ENCODE peak calls at places on chromosomes 3 and 15, in four cellular contexts. One of them, this sample, is unnamed.

GRCh38 chr15:38254065-38254883 is 1.6 kb downstream of the SPRED1 start:
- DNase-seq in HepG2: peak; percentile 69
- DNase-seq in K562: peak; percentile 91
- DNase-seq in GM12878: peak; percentile 39
- DNase-seq in this sample: no peak

GRCh38 chr3:55292360-55292759 is 194.7 kb downstream of the WNT5A start:
- DNase-seq in K562: no peak
- DNase-seq in HepG2: no peak
- DNase-seq in GM12878: no peak
- DNase-seq in this sample: peak; percentile 54

GRCh38 chr3:175951047-175951694 is 1092.0 kb downstream of the NAALADL2 start:
- DNase-seq in K562: no peak
- DNase-seq in GM12878: no peak
- DNase-seq in HepG2: no peak
- DNase-seq in this sample: no peak

GRCh38 chr3:114903213-114903612 is 243.9 kb downstream of the ZBTB20 start:
- DNase-seq in HepG2: no peak
- DNase-seq in K562: no peak
- DNase-seq in GM12878: no peak
- DNase-seq in this sample: no peak

GRCh38 chr3:126655887-126656286 is 963 bp upstream of the TXNRD3 start:
- DNase-seq in K562: no peak
- DNase-seq in GM12878: no peak
- DNase-seq in HepG2: no peak
- DNase-seq in this sample: no peak

GRCh38 chr3:99974989-99975388 is 139.3 kb downstream of the FILIP1L start:
- DNase-seq in K562: no peak
- DNase-seq in GM12878: no peak
- DNase-seq in HepG2: no peak
- DNase-seq in this sample: no peak

GRCh38 chr15:64926661-64927060 is 15.0 kb downstream of the ANKDD1A start:
- DNase-seq in HepG2: no peak
- DNase-seq in GM12878: no peak
- DNase-seq in K562: no peak
- DNase-seq in this sample: no peak

GRCh38 chr3:20344400-20344959 is 158.5 kb upstream of the SGO1 start:
- DNase-seq in GM12878: no peak
- DNase-seq in HepG2: no peak
- DNase-seq in K562: no peak
- DNase-seq in this sample: no peak

GRCh38 chr15:92268900-92269299 is 124.8 kb upstream of the ST8SIA2 start:
- DNase-seq in K562: no peak
- DNase-seq in HepG2: no peak
- DNase-seq in GM12878: no peak
- DNase-seq in this sample: peak; percentile 44

GRCh38 chr15:77440378-77440999 is 19.8 kb downstream of the HMG20A start:
- DNase-seq in HepG2: no peak
- DNase-seq in K562: no peak
- DNase-seq in GM12878: peak; percentile 48
- DNase-seq in this sample: no peak

GRCh38 chr3:48157950-48158376 is 30.3 kb downstream of the CDC25A start:
- DNase-seq in K562: peak; percentile 86
- DNase-seq in HepG2: peak; percentile 47
- DNase-seq in GM12878: no peak
- DNase-seq in this sample: peak; percentile 82

GRCh38 chr3:134039161-134039862 is 9.6 kb upstream of the SLCO2A1 start:
- DNase-seq in GM12878: no peak
- DNase-seq in HepG2: peak; percentile 40
- DNase-seq in K562: peak; percentile 18
- DNase-seq in this sample: peak; percentile 63

GRCh38 chr3:53841296-53841695 is 4.9 kb downstream of the CHDH start:
- DNase-seq in K562: no peak
- DNase-seq in GM12878: no peak
- DNase-seq in HepG2: peak; percentile 51
- DNase-seq in this sample: no peak

GRCh38 chr15:75694241-75695182 is 18.1 kb downstream of the CSPG4 start:
- DNase-seq in K562: peak; percentile 95
- DNase-seq in HepG2: peak; percentile 35
- DNase-seq in GM12878: no peak
- DNase-seq in this sample: peak; percentile 63

GRCh38 chr3:133573054-133573628 is 345 bp upstream of the CDV3 start:
- DNase-seq in K562: peak; percentile 98
- DNase-seq in HepG2: peak; percentile 99
- DNase-seq in GM12878: peak; percentile 99
- DNase-seq in this sample: peak; percentile 100

GRCh38 chr15:67928666-67929065 is 88.8 kb upstream of the RNU6-1 start:
- DNase-seq in HepG2: no peak
- DNase-seq in K562: no peak
- DNase-seq in GM12878: no peak
- DNase-seq in this sample: no peak

GRCh38 chr15:52464478-52464877 is 64.2 kb downstream of the MYO5A start:
- DNase-seq in HepG2: no peak
- DNase-seq in K562: no peak
- DNase-seq in GM12878: peak; percentile 90
- DNase-seq in this sample: no peak

GRCh38 chr3:13012228-13012691 is 61.0 kb downstream of the IQSEC1 start:
- DNase-seq in HepG2: no peak
- DNase-seq in K562: no peak
- DNase-seq in GM12878: peak; percentile 84
- DNase-seq in this sample: no peak

GRCh38 chr3:105349988-105350387 is 16.7 kb upstream of the ALCAM start:
- DNase-seq in K562: no peak
- DNase-seq in HepG2: no peak
- DNase-seq in GM12878: no peak
- DNase-seq in this sample: no peak

GRCh38 chr3:158743280-158743663 is 11.0 kb upstream of the RARRES1 start:
- DNase-seq in HepG2: no peak
- DNase-seq in K562: no peak
- DNase-seq in GM12878: no peak
- DNase-seq in this sample: no peak

GRCh38 chr15:27454281-27455060 is 483.5 kb downstream of the GABRG3 start:
- DNase-seq in HepG2: no peak
- DNase-seq in K562: peak; percentile 79
- DNase-seq in GM12878: no peak
- DNase-seq in this sample: no peak

GRCh38 chr3:70992131-70992530 is 591.4 kb downstream of the FOXP1 start:
- DNase-seq in K562: no peak
- DNase-seq in HepG2: no peak
- DNase-seq in GM12878: no peak
- DNase-seq in this sample: no peak

GRCh38 chr3:100777271-100777670 is 68.0 kb downstream of the TFG start:
- DNase-seq in GM12878: no peak
- DNase-seq in K562: no peak
- DNase-seq in HepG2: no peak
- DNase-seq in this sample: no peak

GRCh38 chr3:50242778-50243551 is 7.0 kb downstream of the GNAI2 start:
- DNase-seq in K562: peak; percentile 50
- DNase-seq in HepG2: no peak
- DNase-seq in GM12878: no peak
- DNase-seq in this sample: no peak

GRCh38 chr15:57184502-57184901 is 191.8 kb upstream of the CGNL1 start:
- DNase-seq in GM12878: no peak
- DNase-seq in K562: no peak
- DNase-seq in HepG2: no peak
- DNase-seq in this sample: no peak

GRCh38 chr3:197926418-197926817 is 23.6 kb upstream of the RPL35A start:
- DNase-seq in GM12878: no peak
- DNase-seq in HepG2: no peak
- DNase-seq in K562: peak; percentile 57
- DNase-seq in this sample: peak; percentile 73

GRCh38 chr3:108241146-108241545 is 18.9 kb upstream of the IFT57 start:
- DNase-seq in GM12878: no peak
- DNase-seq in HepG2: no peak
- DNase-seq in K562: no peak
- DNase-seq in this sample: no peak

GRCh38 chr15:101258238-101259144 is 6.6 kb upstream of the CHSY1 start:
- DNase-seq in K562: peak; percentile 77
- DNase-seq in HepG2: peak; percentile 57
- DNase-seq in GM12878: peak; percentile 51
- DNase-seq in this sample: peak; percentile 45

GRCh38 chr15:28975766-28976179 is 90.0 kb downstream of the APBA2 start:
- DNase-seq in HepG2: peak; percentile 42
- DNase-seq in GM12878: no peak
- DNase-seq in K562: peak; percentile 79
- DNase-seq in this sample: peak; percentile 66

GRCh38 chr15:44157679-44158078 is 37.4 kb downstream of the FRMD5 start:
- DNase-seq in K562: no peak
- DNase-seq in HepG2: peak; percentile 76
- DNase-seq in GM12878: no peak
- DNase-seq in this sample: no peak

GRCh38 chr15:93366387-93367100 is 277.5 kb upstream of the RGMA start:
- DNase-seq in HepG2: no peak
- DNase-seq in GM12878: no peak
- DNase-seq in K562: no peak
- DNase-seq in this sample: peak; percentile 23

DNA sequence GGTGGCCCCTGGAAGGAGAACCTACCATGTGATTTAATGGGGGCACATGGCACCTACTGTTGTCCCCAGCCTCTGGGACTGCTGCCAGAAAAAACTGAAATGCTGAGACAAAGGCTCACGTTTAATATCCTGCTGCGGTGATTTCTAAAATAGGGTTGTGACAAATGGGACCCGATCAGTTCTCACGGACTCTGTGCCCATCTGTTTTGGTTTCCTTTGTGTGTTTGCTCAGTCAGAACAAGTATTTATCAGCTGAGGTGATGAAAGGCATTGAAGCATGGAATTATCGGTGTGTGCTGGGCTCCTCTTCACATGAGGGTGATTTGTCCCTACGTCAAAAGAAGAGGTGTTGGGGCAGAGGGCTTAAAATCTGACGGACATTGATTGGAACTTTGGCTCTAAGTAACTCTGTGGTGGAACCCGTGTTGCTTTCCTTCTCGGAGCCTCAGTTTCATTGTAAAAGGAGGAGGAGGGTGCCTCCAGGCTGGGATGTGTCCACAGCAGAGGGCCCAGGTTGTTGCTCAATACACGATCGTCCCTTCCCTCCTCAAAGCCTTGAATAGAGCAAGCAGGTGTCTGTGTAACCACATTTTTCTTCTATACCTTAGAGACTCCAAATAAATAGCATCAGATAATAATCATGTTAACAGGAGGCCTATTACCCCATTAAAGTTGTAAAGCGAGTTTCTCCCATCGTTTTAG is 283.3 kb upstream of the RGMA start:
- DNase-seq in GM12878: no peak
- DNase-seq in HepG2: no peak
- DNase-seq in K562: no peak
- DNase-seq in this sample: no peak
- TF ChIP-seq ETV6 in GM12878: no peak
- TF ChIP-seq ETV6 in HepG2: no peak
- TF ChIP-seq ETV6 in K562: no peak
- TF ChIP-seq ETV6 in this sample: no peak

DNA sequence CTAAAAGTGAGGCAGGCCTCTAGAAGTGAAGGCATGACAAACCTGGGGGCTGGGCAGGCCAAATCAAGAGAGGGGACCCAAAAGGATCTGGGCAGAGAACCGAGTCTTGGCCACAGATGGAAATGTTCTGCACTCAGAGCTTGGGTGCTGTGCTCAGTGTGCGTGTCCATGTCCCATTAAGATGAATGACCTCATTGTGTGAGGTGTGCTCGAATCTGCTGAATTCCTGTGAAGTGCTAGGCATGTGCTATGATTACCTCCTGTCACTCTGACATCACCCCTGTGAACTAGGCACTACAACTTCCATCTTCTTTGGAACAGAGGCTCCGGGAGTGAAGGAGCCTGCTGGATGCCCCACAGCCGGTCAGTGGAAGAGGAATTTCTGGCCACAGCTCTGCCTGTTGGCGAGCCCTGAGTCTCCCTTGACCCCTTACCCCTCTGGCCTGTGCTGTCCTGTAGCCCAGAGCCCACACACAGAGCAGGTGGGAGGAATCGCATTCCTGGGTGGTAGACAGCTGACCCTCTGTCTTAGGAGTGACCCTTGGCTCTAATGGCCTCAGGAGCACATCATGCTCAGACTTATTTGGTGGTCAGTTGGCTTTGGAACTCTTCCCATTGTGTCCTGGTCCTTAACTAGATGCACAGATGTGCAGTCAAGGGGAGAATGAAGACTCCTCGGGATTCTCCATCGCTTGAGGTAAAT is 67.6 kb upstream of the CTDSPL start:
- DNase-seq in K562: no peak
- DNase-seq in HepG2: no peak
- DNase-seq in GM12878: no peak
- DNase-seq in this sample: no peak
- TF ChIP-seq ETV6 in K562: no peak
- TF ChIP-seq ETV6 in HepG2: no peak
- TF ChIP-seq ETV6 in GM12878: no peak
- TF ChIP-seq ETV6 in this sample: no peak

DNA sequence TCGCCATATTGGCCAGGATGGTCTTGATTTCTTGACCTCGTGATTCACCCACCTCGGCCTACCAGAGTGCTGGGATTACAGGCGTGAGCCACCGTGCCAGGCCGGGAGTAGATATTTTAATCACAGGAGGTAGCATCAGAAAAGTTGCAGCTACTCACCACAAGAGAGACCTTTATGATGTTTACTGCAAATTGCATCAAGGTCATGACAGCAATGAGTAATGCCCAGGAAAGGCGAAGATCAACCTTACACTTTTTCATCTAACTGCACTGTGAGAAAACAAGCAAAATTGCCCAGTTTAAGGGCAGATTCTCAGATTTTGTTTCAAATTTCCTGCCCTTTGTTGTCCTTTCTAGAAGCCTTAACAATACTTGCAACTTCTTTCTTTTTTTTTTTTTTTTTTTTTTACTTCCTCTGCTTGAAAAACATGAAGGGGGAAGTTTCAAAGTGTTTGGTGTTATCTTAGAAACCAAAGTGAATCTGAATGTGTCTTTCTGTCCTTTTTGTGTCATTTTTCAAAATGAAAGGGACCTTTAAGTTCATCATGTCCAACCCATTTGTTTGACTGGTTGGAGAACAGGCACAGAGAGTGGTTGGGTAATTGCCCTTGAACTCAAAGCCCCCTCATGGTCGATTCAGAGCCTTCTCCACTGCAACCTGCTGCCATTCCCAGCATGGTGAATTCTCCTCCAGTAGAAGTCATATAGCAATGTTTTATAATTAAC is 25.0 kb downstream of the TGFBR2 start:
- DNase-seq in K562: no peak
- DNase-seq in GM12878: no peak
- DNase-seq in HepG2: peak; percentile 66
- DNase-seq in this sample: no peak
- TF ChIP-seq ETV6 in K562: no peak
- TF ChIP-seq ETV6 in GM12878: no peak
- TF ChIP-seq ETV6 in HepG2: no peak
- TF ChIP-seq ETV6 in this sample: no peak

DNA sequence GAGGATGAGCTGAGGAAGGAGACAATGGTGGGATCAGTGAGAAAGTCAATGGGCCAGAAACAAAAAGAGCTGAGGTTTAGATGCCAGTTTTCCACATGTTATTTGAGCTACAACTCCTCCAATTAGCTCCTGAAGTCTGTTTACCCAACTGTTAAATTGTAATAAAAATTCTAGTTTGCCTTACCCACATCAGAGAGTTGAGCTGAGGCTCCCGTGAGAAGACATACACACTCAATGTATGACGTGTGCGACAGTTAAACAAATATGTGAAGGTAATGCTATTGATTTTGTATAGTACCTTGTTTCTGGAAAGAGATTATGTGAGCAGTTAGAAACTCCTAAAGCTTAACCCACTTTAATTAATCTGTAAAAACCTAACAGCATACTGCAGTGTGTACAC is 318.1 kb upstream of the GRM7 start:
- DNase-seq in HepG2: peak; percentile 33
- DNase-seq in K562: no peak
- DNase-seq in GM12878: no peak
- DNase-seq in this sample: no peak
- TF ChIP-seq ETV6 in HepG2: no peak
- TF ChIP-seq ETV6 in K562: no peak
- TF ChIP-seq ETV6 in GM12878: no peak
- TF ChIP-seq ETV6 in this sample: no peak

This sample was measured in WTC11.